ENCODE peak calls at places on chromosomes 11 and 22, in four cellular contexts. One of them, this sample, is unnamed.

GRCh38 chr11:63698976-63699733 is 17.9 kb downstream of the RTN3 start:
- DNase-seq in esophagus squamous epithelium: no peak
- DNase-seq in cardiac muscle cell: no peak
- DNase-seq in H1: no peak
- DNase-seq in this sample: no peak

GRCh38 chr11:24593332-24593731 is 96.5 kb downstream of the LUZP2 start:
- DNase-seq in esophagus squamous epithelium: no peak
- DNase-seq in cardiac muscle cell: no peak
- DNase-seq in H1: no peak
- DNase-seq in this sample: no peak

GRCh38 chr22:19714320-19715252 is at the start of gene SEPTIN5:
- DNase-seq in H1: peak; percentile 60
- DNase-seq in esophagus squamous epithelium: no peak
- DNase-seq in cardiac muscle cell: peak; percentile 33
- DNase-seq in this sample: no peak

GRCh38 chr11:13012037-13012693 is 3.0 kb downstream of the RASSF10 start:
- DNase-seq in H1: no peak
- DNase-seq in esophagus squamous epithelium: no peak
- DNase-seq in cardiac muscle cell: peak; percentile 91
- DNase-seq in this sample: no peak

GRCh38 chr22:27801616-27802388 is at the start of gene MN1:
- DNase-seq in H1: peak; percentile 87
- DNase-seq in esophagus squamous epithelium: no peak
- DNase-seq in cardiac muscle cell: peak; percentile 77
- DNase-seq in this sample: no peak

GRCh38 chr22:44353063-44353440 is 40.3 kb upstream of the SHISAL1 start:
- DNase-seq in cardiac muscle cell: no peak
- DNase-seq in esophagus squamous epithelium: no peak
- DNase-seq in H1: no peak
- DNase-seq in this sample: no peak

GRCh38 chr11:14232652-14233051 is 126.3 kb downstream of the RRAS2 start:
- DNase-seq in esophagus squamous epithelium: no peak
- DNase-seq in cardiac muscle cell: no peak
- DNase-seq in H1: peak; percentile 68
- DNase-seq in this sample: no peak

GRCh38 chr11:66904055-66904454 is 47.2 kb downstream of the LRFN4 start:
- DNase-seq in H1: no peak
- DNase-seq in cardiac muscle cell: no peak
- DNase-seq in esophagus squamous epithelium: no peak
- DNase-seq in this sample: no peak

GRCh38 chr11:86592659-86593451 is 79.6 kb downstream of the ME3 start:
- DNase-seq in cardiac muscle cell: peak; percentile 46
- DNase-seq in esophagus squamous epithelium: no peak
- DNase-seq in H1: no peak
- DNase-seq in this sample: no peak

GRCh38 chr11:19690885-19691284 is 21.8 kb upstream of the NAV2 start:
- DNase-seq in H1: no peak
- DNase-seq in cardiac muscle cell: no peak
- DNase-seq in esophagus squamous epithelium: no peak
- DNase-seq in this sample: no peak

GRCh38 chr11:102120006-102120405 is 9.8 kb downstream of the YAP1 start:
- DNase-seq in H1: no peak
- DNase-seq in cardiac muscle cell: no peak
- DNase-seq in esophagus squamous epithelium: no peak
- DNase-seq in this sample: no peak

GRCh38 chr22:31538815-31539214 is 42.5 kb downstream of the SFI1 start:
- DNase-seq in esophagus squamous epithelium: no peak
- DNase-seq in cardiac muscle cell: no peak
- DNase-seq in H1: no peak
- DNase-seq in this sample: no peak

GRCh38 chr11:42913731-42914130 is 398.1 kb upstream of the API5 start:
- DNase-seq in H1: no peak
- DNase-seq in cardiac muscle cell: no peak
- DNase-seq in esophagus squamous epithelium: no peak
- DNase-seq in this sample: no peak

GRCh38 chr11:83181815-83182214 is 11.7 kb upstream of the ANKRD42 start:
- DNase-seq in H1: no peak
- DNase-seq in esophagus squamous epithelium: no peak
- DNase-seq in cardiac muscle cell: no peak
- DNase-seq in this sample: no peak

GRCh38 chr11:375065-376025 is 6.0 kb downstream of the B4GALNT4 start:
- DNase-seq in esophagus squamous epithelium: no peak
- DNase-seq in H1: no peak
- DNase-seq in cardiac muscle cell: no peak
- DNase-seq in this sample: no peak

GRCh38 chr22:19766506-19767426 is 6.2 kb downstream of the TBX1 start:
- DNase-seq in cardiac muscle cell: peak; percentile 50
- DNase-seq in H1: peak; percentile 87
- DNase-seq in esophagus squamous epithelium: no peak
- DNase-seq in this sample: no peak

GRCh38 chr22:41731609-41732008 is 32.3 kb downstream of the MEI1 start:
- DNase-seq in cardiac muscle cell: no peak
- DNase-seq in esophagus squamous epithelium: no peak
- DNase-seq in H1: no peak
- DNase-seq in this sample: no peak

GRCh38 chr11:44217432-44217831 is 92.5 kb downstream of the ALX4 start:
- DNase-seq in cardiac muscle cell: no peak
- DNase-seq in H1: no peak
- DNase-seq in esophagus squamous epithelium: no peak
- DNase-seq in this sample: no peak

GRCh38 chr11:64660205-64660604 is 62.8 kb downstream of the NRXN2 start:
- DNase-seq in H1: no peak
- DNase-seq in esophagus squamous epithelium: no peak
- DNase-seq in cardiac muscle cell: no peak
- DNase-seq in this sample: no peak

GRCh38 chr11:62001450-62002178 is 34.2 kb upstream of the FTH1 start:
- DNase-seq in esophagus squamous epithelium: no peak
- DNase-seq in H1: no peak
- DNase-seq in cardiac muscle cell: peak; percentile 44
- DNase-seq in this sample: no peak

GRCh38 chr11:121886005-121886739 is 229.8 kb downstream of the BLID start:
- DNase-seq in H1: no peak
- DNase-seq in cardiac muscle cell: peak; percentile 28
- DNase-seq in esophagus squamous epithelium: no peak
- DNase-seq in this sample: no peak

GRCh38 chr22:24380220-24381218 is 46.9 kb upstream of the ADORA2A start:
- DNase-seq in cardiac muscle cell: no peak
- DNase-seq in H1: no peak
- DNase-seq in esophagus squamous epithelium: no peak
- DNase-seq in this sample: no peak

GRCh38 chr11:96155627-96156378 is 187.2 kb downstream of the MAML2 start:
- DNase-seq in H1: no peak
- DNase-seq in cardiac muscle cell: no peak
- DNase-seq in esophagus squamous epithelium: no peak
- DNase-seq in this sample: no peak

GRCh38 chr11:18312012-18312411 is 9.9 kb downstream of the HPS5 start:
- DNase-seq in H1: no peak
- DNase-seq in cardiac muscle cell: no peak
- DNase-seq in esophagus squamous epithelium: no peak
- DNase-seq in this sample: no peak

GRCh38 chr11:80593981-80594380 is 1153.2 kb upstream of the TENM4 start:
- DNase-seq in cardiac muscle cell: no peak
- DNase-seq in H1: no peak
- DNase-seq in esophagus squamous epithelium: no peak
- DNase-seq in this sample: no peak

GRCh38 chr22:47618180-47618579 is 855.7 kb downstream of the TBC1D22A start:
- DNase-seq in esophagus squamous epithelium: no peak
- DNase-seq in cardiac muscle cell: no peak
- DNase-seq in H1: no peak
- DNase-seq in this sample: no peak
- H3K9me3 ChIP-seq in esophagus squamous epithelium: no peaks in the 10 kb centered on the region
- H3K9me3 ChIP-seq in cardiac muscle cell: no peaks in the 10 kb centered on the region
- H3K9me3 ChIP-seq in H1: no peaks in the 10 kb centered on the region
- H3K9me3 ChIP-seq in this sample: no peaks in the 10 kb centered on the region

GRCh38 chr11:133708547-133709051 is 136.7 kb downstream of the SPATA19 start:
- DNase-seq in H1: peak; percentile 33
- DNase-seq in esophagus squamous epithelium: no peak
- DNase-seq in cardiac muscle cell: no peak
- DNase-seq in this sample: no peak
- H3K9me3 ChIP-seq in H1: no peaks in the 10 kb centered on the region
- H3K9me3 ChIP-seq in esophagus squamous epithelium: no peaks in the 10 kb centered on the region
- H3K9me3 ChIP-seq in cardiac muscle cell: no peaks in the 10 kb centered on the region
- H3K9me3 ChIP-seq in this sample: no peaks in the 10 kb centered on the region

GRCh38 chr22:50250249-50250554 is 863 bp downstream of the HDAC10 start:
- DNase-seq in esophagus squamous epithelium: no peak
- DNase-seq in cardiac muscle cell: no peak
- DNase-seq in H1: no peak
- DNase-seq in this sample: no peak

GRCh38 chr22:50253046-50253580 is 2.0 kb upstream of the HDAC10 start:
- DNase-seq in esophagus squamous epithelium: no peak
- DNase-seq in cardiac muscle cell: no peak
- DNase-seq in H1: no peak
- DNase-seq in this sample: no peak

GRCh38 chr22:50252081-50253045 is 1.3 kb upstream of the HDAC10 start:
- DNase-seq in cardiac muscle cell: peak; percentile 68
- DNase-seq in H1: peak; percentile 85
- DNase-seq in esophagus squamous epithelium: no peak
- DNase-seq in this sample: no peak

GRCh38 chr22:50250555-50251471 is at the start of gene HDAC10:
- DNase-seq in H1: peak; percentile 92
- DNase-seq in cardiac muscle cell: peak; percentile 91
- DNase-seq in esophagus squamous epithelium: no peak
- DNase-seq in this sample: peak; percentile 64

DNA sequence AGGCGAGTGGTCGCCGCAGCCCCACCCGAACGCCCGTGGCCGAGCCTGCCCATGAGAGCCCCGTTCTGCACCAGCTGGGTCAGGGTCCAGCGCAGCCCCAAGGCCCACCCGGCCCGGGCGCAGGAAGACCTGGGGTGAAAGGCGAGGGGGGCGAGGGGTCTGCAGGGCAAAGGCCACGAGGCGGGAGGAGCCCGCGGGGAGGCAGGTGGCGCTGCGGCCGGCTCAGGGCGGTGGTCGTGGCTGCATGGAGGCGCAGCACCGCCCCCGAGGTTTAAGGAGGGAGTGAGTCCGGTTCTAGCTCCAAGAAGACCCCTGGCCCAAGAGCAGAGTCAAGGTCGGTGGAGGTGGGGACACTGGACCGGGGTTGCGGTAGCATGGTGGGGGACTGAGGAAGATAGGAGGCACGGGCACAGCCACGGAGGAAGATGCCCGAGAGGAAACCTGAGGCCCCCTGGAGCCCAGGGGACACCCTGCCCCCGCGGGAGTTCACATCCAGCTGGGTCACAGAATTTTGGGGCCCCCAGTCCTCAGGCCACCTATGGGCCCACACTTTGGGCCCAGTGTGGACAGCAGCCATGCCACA is 498 bp upstream of the HDAC10 start:
- DNase-seq in esophagus squamous epithelium: no peak
- DNase-seq in cardiac muscle cell: no peak
- DNase-seq in H1: no peak
- DNase-seq in this sample: no peak
- H3K9me3 ChIP-seq in esophagus squamous epithelium: no peaks in the 10 kb centered on the region
- H3K9me3 ChIP-seq in cardiac muscle cell: no peaks in the 10 kb centered on the region
- H3K9me3 ChIP-seq in H1: no peaks in the 10 kb centered on the region
- H3K9me3 ChIP-seq in this sample: no peaks in the 10 kb centered on the region

GRCh38 chr22:48366591-48366990 is 1461.1 kb downstream of the BRD1 start:
- DNase-seq in cardiac muscle cell: no peak
- DNase-seq in esophagus squamous epithelium: no peak
- DNase-seq in H1: peak; percentile 37
- DNase-seq in this sample: no peak
- H3K9me3 ChIP-seq in cardiac muscle cell: no peaks in the 10 kb centered on the region
- H3K9me3 ChIP-seq in esophagus squamous epithelium: no peaks in the 10 kb centered on the region
- H3K9me3 ChIP-seq in H1: no peaks in the 10 kb centered on the region
- H3K9me3 ChIP-seq in this sample: no peaks in the 10 kb centered on the region